ENCODE peak calls at places on chromosomes 2 and 18, in four cellular contexts. One of them, this sample, is unnamed.

GRCh38 chr2:98472132-98472650 is 27.5 kb downstream of the INPP4A start:
- DNase-seq in HT1080: no peak
- DNase-seq in mesenchymal stem cell: no peak
- DNase-seq in B cell: no peak
- DNase-seq in this sample: no peak

GRCh38 chr2:51722311-51722710 is 690.4 kb upstream of the NRXN1 start:
- DNase-seq in B cell: no peak
- DNase-seq in HT1080: peak; percentile 78
- DNase-seq in mesenchymal stem cell: peak; percentile 89
- DNase-seq in this sample: no peak

GRCh38 chr2:113273031-113273551 is 5.6 kb downstream of the PAX8 start:
- DNase-seq in mesenchymal stem cell: peak; percentile 63
- DNase-seq in B cell: peak; percentile 55
- DNase-seq in HT1080: no peak
- DNase-seq in this sample: peak; percentile 73

GRCh38 chr2:108593547-108594098 is 59.4 kb downstream of the LIMS1 start:
- DNase-seq in HT1080: peak; percentile 85
- DNase-seq in mesenchymal stem cell: peak; percentile 61
- DNase-seq in B cell: no peak
- DNase-seq in this sample: peak; percentile 95

GRCh38 chr18:21359746-21360145 is 117.7 kb downstream of the GREB1L start:
- DNase-seq in mesenchymal stem cell: no peak
- DNase-seq in HT1080: no peak
- DNase-seq in B cell: no peak
- DNase-seq in this sample: no peak

GRCh38 chr2:66576381-66577330 is 141.7 kb downstream of the MEIS1 start:
- DNase-seq in B cell: peak; percentile 2
- DNase-seq in mesenchymal stem cell: peak; percentile 72
- DNase-seq in HT1080: no peak
- DNase-seq in this sample: no peak

GRCh38 chr2:127176371-127177311 is 43.5 kb downstream of the CYP27C1 start:
- DNase-seq in HT1080: no peak
- DNase-seq in mesenchymal stem cell: peak; percentile 68
- DNase-seq in B cell: no peak
- DNase-seq in this sample: no peak

GRCh38 chr2:30235008-30235655 is 3.8 kb downstream of the LBH start:
- DNase-seq in HT1080: peak; percentile 54
- DNase-seq in B cell: no peak
- DNase-seq in mesenchymal stem cell: no peak
- DNase-seq in this sample: no peak

GRCh38 chr2:127103243-127104165 is 3.5 kb downstream of the BIN1 start:
- DNase-seq in B cell: no peak
- DNase-seq in mesenchymal stem cell: no peak
- DNase-seq in HT1080: no peak
- DNase-seq in this sample: no peak

GRCh38 chr18:45142868-45143267 is 462.2 kb downstream of the SETBP1 start:
- DNase-seq in B cell: no peak
- DNase-seq in HT1080: no peak
- DNase-seq in mesenchymal stem cell: no peak
- DNase-seq in this sample: no peak

GRCh38 chr2:201860541-201861154 is 54.3 kb downstream of the CDK15 start:
- DNase-seq in B cell: peak; percentile 66
- DNase-seq in HT1080: peak; percentile 73
- DNase-seq in mesenchymal stem cell: peak; percentile 91
- DNase-seq in this sample: peak; percentile 74

GRCh38 chr2:142791335-142791734 is 86.1 kb upstream of the KYNU start:
- DNase-seq in HT1080: no peak
- DNase-seq in mesenchymal stem cell: no peak
- DNase-seq in B cell: no peak
- DNase-seq in this sample: no peak